ENCODE peak calls at places on chromosomes 6 and 20, in five cellular contexts. B is aorta, C is A549, Q is PC-3, X is lower lobe of right lung. F is an unnamed sample.

GRCh38 chr6:73081955-73082354 is 143.3 kb downstream of the KHDC1L start:
- DNase-seq in Q (no peak), C (no peak), X (no peak), B (no peak), F (no peak)

GRCh38 chr6:74420221-74420620 is 724.2 kb downstream of the CD109 start:
- DNase-seq in X (no peak), B (no peak), Q (no peak), C (no peak), F (peak; percentile 63)

GRCh38 chr20:48041078-48041780 is 255.9 kb upstream of the SULF2 start:
- DNase-seq in C (no peak), Q (no peak), B (no peak), X (no peak), F (no peak)

GRCh38 chr6:170049641-170050491 is 241.0 kb downstream of the DLL1 start:
- DNase-seq in X (peak; percentile 66), C (no peak), Q (no peak), B (peak; percentile 79), F (peak; percentile 68)

GRCh38 chr6:163099621-163100171 is 314.8 kb upstream of the QKI start:
- DNase-seq in X (no peak), C (no peak), Q (no peak), B (no peak), F (no peak)

GRCh38 chr20:8389381-8390368 is 257.6 kb downstream of the PLCB1 start:
- DNase-seq in X (no peak), B (no peak), Q (peak; percentile 72), C (peak; percentile 9), F (peak; percentile 66)

GRCh38 chr6:36126553-36127458 is 3.5 kb upstream of the MAPK13 start:
- DNase-seq in B (no peak), X (no peak), C (no peak), Q (no peak), F (no peak)

GRCh38 chr6:34795836-34796425 is 4.0 kb downstream of the BLTP3A start:
- DNase-seq in C (no peak), B (no peak), Q (peak; percentile 69), X (no peak), F (peak; percentile 33)

GRCh38 chr6:45616209-45616608 is 238.5 kb upstream of the SUPT3H start:
- DNase-seq in B (no peak), C (no peak), Q (no peak), X (no peak), F (no peak)

GRCh38 chr6:1856381-1856780 is 246.7 kb downstream of the FOXC1 start:
- DNase-seq in Q (no peak), B (no peak), C (no peak), X (no peak), F (peak; percentile 58)

GRCh38 chr6:119484598-119484997 is 135.0 kb upstream of the MAN1A1 start:
- DNase-seq in Q (peak; percentile 94), C (no peak), B (no peak), X (no peak), F (peak; percentile 62)

GRCh38 chr20:41276317-41276751 is 41.2 kb downstream of the ZHX3 start:
- DNase-seq in X (no peak), B (no peak), C (no peak), Q (no peak), F (no peak)

GRCh38 chr6:157155838-157156237 is 167.5 kb downstream of the TMEM242 start:
- DNase-seq in C (no peak), Q (no peak), X (no peak), B (no peak), F (no peak)

GRCh38 chr6:15504040-15504491 is 158.8 kb downstream of the DTNBP1 start:
- DNase-seq in X (no peak), C (no peak), B (no peak), Q (no peak), F (no peak)

GRCh38 chr6:15502451-15503345 is 160.1 kb downstream of the DTNBP1 start:
- DNase-seq in C (no peak), X (no peak), B (no peak), Q (no peak), F (no peak)

GRCh38 chr6:15504581-15505350 is 158.1 kb downstream of the DTNBP1 start:
- DNase-seq in X (no peak), C (no peak), Q (peak; percentile 97), B (peak; percentile 71), F (peak; percentile 83)

GRCh38 chr6:15501806-15502450 is 160.9 kb downstream of the DTNBP1 start:
- DNase-seq in Q (peak; percentile 27), B (peak; percentile 76), X (no peak), C (no peak), F (peak; percentile 72)

DNA sequence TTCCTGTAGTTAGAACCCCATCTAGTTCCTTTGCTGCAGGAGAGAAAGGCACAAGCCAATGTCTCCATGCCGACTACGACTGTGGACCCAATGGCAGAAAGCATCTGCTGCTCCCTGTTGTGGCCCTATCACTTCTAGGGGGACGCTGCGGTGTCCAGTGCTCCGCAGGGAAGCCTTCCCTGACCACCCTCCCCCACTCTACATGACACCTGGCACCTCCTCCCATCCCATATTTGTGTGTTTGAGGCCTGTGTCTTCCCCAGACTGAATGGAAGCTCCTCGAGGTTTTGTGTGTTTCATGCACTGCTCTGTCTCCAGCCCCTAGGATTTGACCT is 159.5 kb downstream of the DTNBP1 start:
- DNase-seq in X (no peak), Q (no peak), C (no peak), B (no peak), F (no peak)
- H3K27ac ChIP-seq in X (no peak overlapping the region), Q (no peak overlapping the region), C (no peak overlapping the region), B (no peak overlapping the region), F (no peak overlapping the region)

GRCh38 chr6:44073612-44074382 is 53.5 kb downstream of the MRPL14 start:
- DNase-seq in C (no peak), Q (no peak), B (no peak), X (no peak), F (no peak)
- H3K27ac ChIP-seq in C (peak overlapping the region; percentile 97), Q (peak overlapping the region; percentile 58), B (no peak overlapping the region), X (no peak overlapping the region), F (peak overlapping the region; percentile 56)

GRCh38 chr6:32082951-32083350 is 26.2 kb downstream of the TNXB start:
- DNase-seq in C (no peak), Q (peak; percentile 96), B (peak; percentile 83), X (no peak), F (no peak)
- H3K27ac ChIP-seq in C (no peak overlapping the region), Q (peak overlapping the region; percentile 73), B (no peak overlapping the region), X (peak overlapping the region; percentile 13), F (no peak overlapping the region)

GRCh38 chr6:130565696-130566095 is 199.9 kb downstream of the TMEM200A start:
- DNase-seq in C (no peak), Q (no peak), X (no peak), B (no peak), F (no peak)

GRCh38 chr6:130558131-130558530 is 192.3 kb downstream of the TMEM200A start:
- DNase-seq in X (no peak), B (no peak), Q (no peak), C (no peak), F (no peak)

GRCh38 chr6:130557481-130558112 is 191.8 kb downstream of the TMEM200A start:
- DNase-seq in X (no peak), B (no peak), C (no peak), Q (no peak), F (no peak)

GRCh38 chr6:130559166-130559565 is 193.3 kb downstream of the TMEM200A start:
- DNase-seq in B (no peak), Q (no peak), X (no peak), C (no peak), F (no peak)

DNA sequence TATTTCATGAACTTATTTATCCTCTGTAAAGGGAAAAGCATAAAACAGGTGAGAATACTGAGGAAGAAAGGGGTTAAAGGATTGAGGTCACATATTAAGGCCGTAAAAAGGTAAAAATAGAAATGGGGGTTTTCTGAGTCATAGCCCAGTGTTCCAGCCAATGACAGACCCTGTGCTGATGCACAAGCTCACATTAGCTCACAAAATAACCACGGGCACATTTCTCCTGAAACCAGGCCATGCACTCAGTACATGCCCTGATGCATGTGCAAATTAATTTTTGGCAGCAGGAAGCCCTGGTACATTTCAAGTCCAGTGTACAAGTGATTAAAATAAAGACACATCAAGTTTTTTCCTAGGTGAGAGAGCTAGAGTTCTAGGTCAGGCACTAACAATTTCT is 194.4 kb downstream of the TMEM200A start:
- DNase-seq in Q (no peak), X (no peak), B (no peak), C (no peak), F (no peak)
- H3K27ac ChIP-seq in Q (no peak overlapping the region), X (no peak overlapping the region), B (no peak overlapping the region), C (no peak overlapping the region), F (no peak overlapping the region)

DNA sequence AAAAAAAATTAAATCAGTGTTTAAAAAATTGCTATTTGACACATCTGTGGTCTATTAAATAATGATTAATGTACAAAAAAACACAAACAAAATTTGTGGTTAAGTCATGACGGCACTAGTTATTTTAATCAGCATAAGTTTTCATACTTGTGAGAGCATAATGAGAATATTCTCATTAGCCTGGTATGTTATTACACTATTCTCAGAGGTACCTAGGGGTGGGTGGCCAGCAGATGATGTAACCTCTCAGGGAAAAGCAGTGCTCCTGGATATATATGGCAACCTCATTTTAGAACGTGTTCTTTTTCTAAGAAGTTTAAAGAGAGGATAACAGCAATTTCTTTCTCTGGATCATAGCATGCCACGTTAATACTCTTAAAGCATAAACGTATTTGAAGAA is 109.2 kb downstream of the GJA1 start:
- DNase-seq in X (no peak), C (no peak), B (no peak), Q (no peak), F (no peak)
- H3K27ac ChIP-seq in X (no peak overlapping the region), C (no peak overlapping the region), B (no peak overlapping the region), Q (no peak overlapping the region), F (no peak overlapping the region)

F was measured in hepatocyte.